ENCODE peak calls at places on chromosomes 4 and X, in eight cellular contexts. W, A, V, I, S, N, T and H are unnamed samples.

GRCh38 chr4:138028923-138029322 is 213.2 kb downstream of the SLC7A11 start:
- DNase-seq in W (no peak), A (no peak), V (no peak), I (no peak), S (no peak), N (no peak), T (no peak), H (no peak)

GRCh38 chr4:153940916-153941315 is 152.0 kb upstream of the SFRP2 start:
- DNase-seq in W (no peak), A (no peak), V (no peak), I (no peak), S (no peak), N (no peak), T (no peak), H (no peak)

GRCh38 chrX:48468247-48468671 is 1.8 kb downstream of the SLC38A5 start:
- DNase-seq in W (no peak), A (no peak), V (no peak), I (no peak), S (no peak), N (no peak), T (no peak), H (no peak)

GRCh38 chrX:10761447-10761846 is 141.1 kb upstream of the MID1 start:
- DNase-seq in W (no peak), A (no peak), V (no peak), I (no peak), S (no peak), N (no peak), T (no peak), H (no peak)

GRCh38 chr4:115159141-115159540 is 45.7 kb upstream of the NDST4 start:
- DNase-seq in W (no peak), A (no peak), V (no peak), I (no peak), S (peak), N (no peak), T (no peak), H (no peak)

GRCh38 chr4:84994280-84994679 is 27.8 kb upstream of the WDFY3 start:
- DNase-seq in W (no peak), A (no peak), V (no peak), I (no peak), S (peak), N (no peak), T (no peak), H (no peak)

GRCh38 chr4:152776352-152776751 is 3.2 kb downstream of the TIGD4 start:
- DNase-seq in W (no peak), A (no peak), V (no peak), I (no peak), S (peak), N (no peak), T (no peak), H (no peak)

GRCh38 chr4:57078685-57079521 is 31.3 kb downstream of the IGFBP7 start:
- DNase-seq in W (no peak), A (no peak), V (no peak), I (no peak), S (no peak), N (no peak), T (no peak), H (no peak)

GRCh38 chr4:88533937-88534750 is 10.6 kb upstream of the PYURF start:
- DNase-seq in W (no peak), A (no peak), V (no peak), I (no peak), S (peak), N (no peak), T (no peak), H (no peak)

GRCh38 chrX:14832591-14832990 is 40.3 kb downstream of the FANCB start:
- DNase-seq in W (no peak), A (no peak), V (no peak), I (no peak), S (peak), N (no peak), T (no peak), H (no peak)

GRCh38 chr4:185395255-185395955 is at the start of gene LRP2BP:
- DNase-seq in W (peak), A (no peak), V (no peak), I (no peak), S (peak), N (no peak), T (no peak), H (no peak)

DNA sequence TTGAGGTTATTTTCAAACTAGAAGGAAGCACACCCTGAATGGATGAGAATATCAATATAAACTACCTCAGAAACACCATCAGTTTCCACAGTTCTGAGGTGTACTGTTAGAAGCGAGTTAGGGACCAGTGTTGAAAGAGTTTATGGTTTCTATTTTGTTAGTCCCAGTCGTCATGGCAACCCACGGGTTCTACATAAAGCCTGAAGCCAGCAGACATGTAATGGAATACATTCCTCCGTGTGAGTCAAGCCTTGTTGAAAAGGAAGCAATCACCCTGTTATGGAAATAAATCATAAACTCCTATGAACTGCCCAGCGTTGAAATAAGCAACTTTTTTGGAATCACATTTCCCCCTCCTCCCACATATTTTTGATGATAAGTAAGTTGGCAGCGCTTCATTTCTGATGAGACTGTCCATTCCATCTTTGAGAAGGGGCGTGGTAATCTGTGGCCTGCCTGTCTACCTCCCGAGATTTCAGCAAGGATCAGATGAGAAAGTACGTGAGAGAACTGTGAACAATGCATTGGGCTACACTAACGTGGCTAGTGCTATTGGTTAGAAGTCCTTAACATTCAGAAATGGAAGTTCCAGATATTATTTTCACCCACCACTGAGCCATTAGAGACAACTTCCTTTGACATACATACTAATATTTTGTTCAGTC is 40.4 kb upstream of the PDHA1 start:
- DNase-seq in W (no peak), A (peak), V (no peak), I (no peak), S (peak), N (no peak), T (no peak), H (no peak)
- TF ChIP-seq CTCF in W (no peak), A (no peak), V (no peak), I (no peak), S (no peak), N (no peak), T (no peak), H (no peak)

GRCh38 chr4:8035371-8035780 is 95.7 kb upstream of the AFAP1 start:
- DNase-seq in W (no peak), A (no peak), V (no peak), I (no peak), S (peak), N (no peak), T (no peak), H (no peak)
- TF ChIP-seq CTCF in W (no peak), A (no peak), V (no peak), I (no peak), S (no peak), N (no peak), T (no peak), H (no peak)

GRCh38 chr4:139959398-139959797 is 194.6 kb downstream of the MAML3 start:
- DNase-seq in W (no peak), A (no peak), V (no peak), I (no peak), S (no peak), N (no peak), T (no peak), H (no peak)

GRCh38 chr4:139956436-139957107 is 197.4 kb downstream of the MAML3 start:
- DNase-seq in W (no peak), A (no peak), V (no peak), I (peak), S (peak), N (no peak), T (no peak), H (no peak)

GRCh38 chr4:139957986-139958737 is 195.8 kb downstream of the MAML3 start:
- DNase-seq in W (no peak), A (no peak), V (no peak), I (no peak), S (no peak), N (no peak), T (no peak), H (no peak)

GRCh38 chr4:139957108-139957464 is 196.9 kb downstream of the MAML3 start:
- DNase-seq in W (no peak), A (no peak), V (no peak), I (no peak), S (no peak), N (no peak), T (no peak), H (no peak)

GRCh38 chr4:139958738-139959096 is 195.3 kb downstream of the MAML3 start:
- DNase-seq in W (no peak), A (no peak), V (no peak), I (no peak), S (no peak), N (no peak), T (no peak), H (no peak)
- TF ChIP-seq CTCF in W (no peak), A (no peak), V (no peak), I (no peak), S (no peak), N (no peak), T (no peak), H (no peak)

GRCh38 chr4:106201373-106201772 is 114.6 kb downstream of the TBCK start:
- DNase-seq in W (no peak), A (no peak), V (no peak), I (no peak), S (peak), N (no peak), T (no peak), H (no peak)
- TF ChIP-seq CTCF in W (peak), A (peak), V (no peak), I (peak), S (peak), N (peak), T (peak), H (peak)